ENCODE peak calls at places on chromosome 19, in four cellular contexts. S, B, D and R are unnamed samples.

GRCh38 chr19:17872251-17873001 is 681 bp downstream of the SLC5A5 start:
- DNase-seq in D (no peak), B (no peak), S (no peak), R (no peak)

GRCh38 chr19:12788682-12789097 is 2.6 kb upstream of the JUNB start:
- DNase-seq in B (peak), D (peak), S (peak), R (no peak)

GRCh38 chr19:7415163-7415856 is 66.6 kb downstream of the ARHGEF18 start:
- DNase-seq in D (no peak), S (peak), B (peak), R (no peak)

GRCh38 chr19:7544626-7545025 is 9.1 kb downstream of the PNPLA6 start:
- DNase-seq in B (no peak), D (no peak), S (no peak), R (no peak)

GRCh38 chr19:4594199-4594598 is 34.7 kb upstream of the SEMA6B start:
- DNase-seq in B (no peak), S (no peak), D (no peak), R (no peak)

GRCh38 chr19:14433454-14434156 is 499 bp downstream of the PKN1 start:
- DNase-seq in B (no peak), D (no peak), S (no peak), R (no peak)

GRCh38 chr19:7849631-7850428 is 19.8 kb downstream of the EVI5L start:
- DNase-seq in B (no peak), S (no peak), D (no peak), R (no peak)

GRCh38 chr19:46408611-46409039 is 4.7 kb downstream of the CCDC8 start:
- DNase-seq in D (no peak), B (no peak), S (peak), R (no peak)

GRCh38 chr19:51550848-51551672 is 19.6 kb upstream of the SIGLEC6 start:
- DNase-seq in B (no peak), S (no peak), D (no peak), R (no peak)

GRCh38 chr19:55492362-55492944 is 4.2 kb downstream of the SSC5D start:
- DNase-seq in B (no peak), D (no peak), S (no peak), R (no peak)

GRCh38 chr19:1069009-1069779 is 2.2 kb downstream of the ARHGAP45 start:
- DNase-seq in D (no peak), S (no peak), B (no peak), R (no peak)

GRCh38 chr19:3366761-3367571 is 583 bp downstream of the NFIC start:
- DNase-seq in B (no peak), D (no peak), S (peak), R (no peak)

GRCh38 chr19:50728084-50728737 is 5.0 kb downstream of the CLEC11A start:
- DNase-seq in D (peak), B (no peak), S (peak), R (no peak)

GRCh38 chr19:2171349-2172145 is 7.8 kb downstream of the DOT1L start:
- DNase-seq in B (no peak), D (peak), S (peak), R (no peak)
- TF ChIP-seq CTCF in B (no peak), D (peak), S (peak), R (peak)

GRCh38 chr19:45130236-45130635 is 30.5 kb downstream of the NKPD1 start:
- DNase-seq in S (no peak), D (no peak), B (no peak), R (no peak)

GRCh38 chr19:45133661-45134060 is 27.1 kb downstream of the NKPD1 start:
- DNase-seq in D (no peak), B (no peak), S (no peak), R (no peak)

GRCh38 chr19:45128806-45129205 is 32.0 kb downstream of the NKPD1 start:
- DNase-seq in D (no peak), S (no peak), B (no peak), R (no peak)

GRCh38 chr19:45128109-45128508 is 32.7 kb downstream of the NKPD1 start:
- DNase-seq in B (no peak), S (no peak), D (no peak), R (no peak)

GRCh38 chr19:45130888-45131615 is 29.7 kb downstream of the NKPD1 start:
- DNase-seq in D (no peak), B (peak), S (no peak), R (no peak)
- TF ChIP-seq CTCF in D (no peak), B (peak), S (no peak), R (peak)

GRCh38 chr19:29873024-29873800 is 61.4 kb downstream of the CCNE1 start:
- DNase-seq in S (peak), B (peak), D (peak), R (no peak)

GRCh38 chr19:29873801-29874575 is 62.2 kb downstream of the CCNE1 start:
- DNase-seq in S (no peak), D (no peak), B (no peak), R (no peak)

GRCh38 chr19:29875931-29876330 is 64.1 kb downstream of the CCNE1 start:
- DNase-seq in D (no peak), B (no peak), S (no peak), R (no peak)

GRCh38 chr19:29871143-29871542 is 59.4 kb downstream of the CCNE1 start:
- DNase-seq in B (no peak), S (no peak), D (no peak), R (no peak)

DNA sequence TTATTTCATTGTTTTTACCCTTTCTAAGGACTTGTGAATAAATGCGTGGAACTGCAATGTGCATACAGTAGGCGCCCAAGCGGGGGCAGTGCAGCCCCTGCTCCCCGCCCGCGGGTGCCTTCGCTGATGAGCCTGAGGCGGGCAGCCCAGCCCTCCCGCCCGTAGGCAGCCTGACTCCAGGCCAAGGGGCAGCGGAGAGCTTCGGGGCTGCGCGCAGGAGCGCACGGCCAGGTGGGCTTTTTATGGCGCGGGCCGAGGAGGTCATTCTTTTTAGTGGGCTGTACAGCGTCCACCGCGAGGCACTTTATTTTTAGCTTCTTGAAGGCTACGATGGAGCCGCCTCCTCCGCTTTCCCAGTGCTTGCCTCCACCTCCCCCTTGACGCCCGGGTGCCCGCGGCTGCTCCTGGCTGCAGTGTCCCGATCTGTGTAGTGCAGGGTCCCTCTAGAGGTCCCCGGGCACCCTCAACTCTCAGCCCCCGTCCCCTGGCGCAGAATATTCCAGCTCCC is 60.5 kb downstream of the CCNE1 start:
- DNase-seq in S (peak), D (peak), B (peak), R (no peak)
- TF ChIP-seq CTCF in S (no peak), D (no peak), B (peak), R (peak)

GRCh38 chr19:15675560-15675959 is 2.7 kb downstream of the CYP4F12 start:
- DNase-seq in B (no peak), D (no peak), S (no peak), R (no peak)

GRCh38 chr19:15680923-15681322 is 8.0 kb downstream of the CYP4F12 start:
- DNase-seq in S (no peak), B (no peak), D (no peak), R (no peak)

GRCh38 chr19:15683411-15683810 is 10.5 kb downstream of the CYP4F12 start:
- DNase-seq in D (no peak), B (no peak), S (no peak), R (no peak)

GRCh38 chr19:15680478-15680877 is 7.6 kb downstream of the CYP4F12 start:
- DNase-seq in S (no peak), D (no peak), B (no peak), R (no peak)

GRCh38 chr19:15679089-15679488 is 6.2 kb downstream of the CYP4F12 start:
- DNase-seq in S (no peak), D (no peak), B (no peak), R (no peak)
- TF ChIP-seq CTCF in S (no peak), D (no peak), B (no peak), R (no peak)

DNA sequence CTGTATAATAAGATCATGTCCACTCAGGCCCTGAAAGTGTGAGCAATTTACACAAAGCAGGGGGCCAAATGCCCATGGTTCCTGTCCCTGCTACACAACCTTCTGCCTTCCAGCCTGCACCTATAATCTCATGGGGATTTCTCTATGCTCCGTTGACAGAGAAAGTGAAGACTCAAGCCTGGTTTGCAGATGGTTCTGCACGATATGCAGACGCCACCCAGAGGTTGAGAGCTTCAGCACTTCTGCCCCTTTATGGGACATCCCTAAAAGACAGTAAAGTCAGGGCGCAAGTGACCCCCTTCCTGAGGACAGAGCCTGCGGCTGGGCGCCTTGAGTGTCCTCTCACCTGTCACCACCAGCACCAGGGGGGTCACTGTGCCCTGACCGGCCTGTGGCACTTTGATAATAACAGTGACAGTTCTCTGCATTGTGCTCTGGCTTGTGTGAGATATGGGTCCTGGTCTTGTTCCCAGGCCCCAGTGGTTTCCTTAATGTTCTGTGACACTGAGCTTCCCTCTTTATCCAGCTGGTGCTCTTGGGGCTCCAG is 15.1 kb downstream of the LILRA5 start:
- DNase-seq in B (peak), D (no peak), S (no peak), R (no peak)
- TF ChIP-seq CTCF in B (no peak), D (no peak), S (no peak), R (peak)

DNA sequence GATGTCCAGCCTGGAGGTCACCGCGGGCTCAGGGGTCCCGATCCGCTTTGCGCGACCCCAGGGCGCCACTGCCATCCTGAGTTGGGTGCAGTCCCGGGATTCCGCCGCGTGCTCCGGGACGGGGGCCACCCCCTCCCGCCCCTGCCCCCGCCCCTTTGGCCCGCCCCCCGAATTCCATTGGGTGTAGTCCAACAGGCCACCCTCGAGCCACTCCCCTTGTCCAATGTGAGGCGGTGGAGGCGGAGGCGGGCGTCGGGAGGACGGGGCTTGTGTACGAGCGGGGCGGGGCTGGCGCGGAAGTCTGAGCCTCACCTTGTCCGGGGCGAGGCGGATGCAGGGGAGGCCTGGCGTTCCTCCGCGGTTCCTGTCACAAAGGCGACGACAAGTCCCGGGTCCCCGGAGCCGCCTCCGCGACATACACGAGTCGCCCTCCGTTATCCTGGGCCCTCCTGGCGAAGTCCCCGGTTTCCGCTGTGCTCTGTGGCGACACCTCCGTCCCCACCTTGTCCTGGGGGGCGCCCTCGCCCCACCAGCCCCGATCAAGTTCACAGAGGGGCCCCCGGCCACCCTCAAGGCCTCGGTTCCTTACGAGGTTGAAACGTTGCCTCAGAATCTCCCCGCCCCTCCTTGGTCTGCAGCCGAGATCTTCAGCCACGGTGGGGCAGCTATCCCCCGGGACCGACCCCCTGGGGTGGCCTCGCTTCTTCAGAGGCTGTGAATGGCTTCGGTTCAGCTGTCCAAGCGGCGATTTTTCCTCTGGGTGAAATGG is 1.2 kb downstream of the LDLR start:
- DNase-seq in B (peak), D (peak), S (peak), R (peak)
- TF ChIP-seq CTCF in B (no peak), D (no peak), S (no peak), R (peak)

DNA sequence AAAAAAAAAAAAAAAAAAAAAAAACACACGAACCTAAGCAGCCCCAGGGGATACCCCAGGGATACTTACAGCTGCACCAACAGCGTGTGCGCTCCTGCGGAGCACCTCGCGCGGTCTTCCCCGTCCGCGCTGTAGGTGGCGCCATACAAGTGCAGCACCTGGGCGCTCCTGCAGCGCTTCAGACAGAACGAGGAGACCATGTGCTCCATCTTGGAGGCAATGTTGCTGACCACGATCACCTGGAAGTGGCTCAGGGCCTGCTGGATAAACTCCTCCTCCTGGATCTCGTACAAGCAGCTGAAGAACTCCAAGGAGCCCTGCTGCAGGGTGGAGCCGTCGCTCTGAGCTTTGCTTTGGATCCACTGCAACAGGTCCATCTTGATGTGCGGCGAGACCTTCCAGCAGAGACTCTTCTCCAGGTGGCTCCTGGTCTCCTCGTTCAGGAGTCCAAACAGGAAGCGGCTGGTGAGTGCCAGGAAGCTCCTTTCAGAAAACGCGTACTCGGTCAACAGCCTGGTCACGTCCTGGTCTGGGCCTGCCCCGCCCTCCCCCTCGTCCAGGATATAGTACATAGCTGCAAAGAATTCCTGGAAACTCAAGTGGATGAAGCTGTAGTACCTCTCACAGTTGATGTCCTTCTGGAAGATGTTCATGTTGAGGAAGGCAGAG is 14.5 kb downstream of the NLRP12 start:
- DNase-seq in B (peak), S (no peak), D (no peak), R (no peak)
- TF ChIP-seq CTCF in B (peak), S (no peak), D (peak), R (peak)

DNA sequence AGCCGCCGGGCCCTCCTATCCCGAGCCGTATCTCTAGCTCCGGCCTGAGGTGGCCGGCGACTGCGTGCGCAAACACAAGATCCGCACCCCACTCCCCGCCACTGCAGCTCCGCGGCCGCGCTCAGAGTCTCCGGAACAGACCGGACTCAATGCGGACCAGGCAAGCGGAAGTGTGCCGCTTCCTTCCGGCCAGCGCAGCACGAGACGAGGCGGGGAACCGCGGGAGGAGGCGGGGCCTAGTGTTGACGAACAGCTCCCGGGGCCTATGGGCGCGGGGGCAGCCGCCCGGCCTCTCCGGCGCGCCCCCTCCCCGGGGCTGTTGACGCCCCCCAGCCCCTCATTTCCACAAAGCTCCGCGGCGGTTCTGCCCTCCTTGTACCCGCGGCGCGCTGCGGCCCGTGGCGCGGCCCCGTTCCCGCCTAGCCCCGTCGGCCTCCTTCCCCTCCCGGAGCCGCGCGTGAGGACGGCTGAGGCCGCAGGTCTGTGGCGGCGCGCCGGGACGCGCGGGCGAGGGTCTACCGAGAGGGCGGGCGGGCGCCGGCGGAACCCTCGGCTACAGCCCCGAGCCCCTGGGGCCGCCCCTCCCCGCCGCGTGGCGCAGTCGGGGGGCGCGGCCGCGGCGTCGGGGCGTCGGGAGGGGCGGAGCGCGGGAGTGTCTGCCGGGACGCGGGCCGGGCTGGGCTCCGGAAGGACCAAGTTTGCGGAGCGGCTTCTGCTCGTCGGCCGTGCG is at the start of gene DPY19L3:
- DNase-seq in D (peak), S (peak), B (peak), R (peak)
- TF ChIP-seq CTCF in D (no peak), S (no peak), B (no peak), R (no peak)

DNA sequence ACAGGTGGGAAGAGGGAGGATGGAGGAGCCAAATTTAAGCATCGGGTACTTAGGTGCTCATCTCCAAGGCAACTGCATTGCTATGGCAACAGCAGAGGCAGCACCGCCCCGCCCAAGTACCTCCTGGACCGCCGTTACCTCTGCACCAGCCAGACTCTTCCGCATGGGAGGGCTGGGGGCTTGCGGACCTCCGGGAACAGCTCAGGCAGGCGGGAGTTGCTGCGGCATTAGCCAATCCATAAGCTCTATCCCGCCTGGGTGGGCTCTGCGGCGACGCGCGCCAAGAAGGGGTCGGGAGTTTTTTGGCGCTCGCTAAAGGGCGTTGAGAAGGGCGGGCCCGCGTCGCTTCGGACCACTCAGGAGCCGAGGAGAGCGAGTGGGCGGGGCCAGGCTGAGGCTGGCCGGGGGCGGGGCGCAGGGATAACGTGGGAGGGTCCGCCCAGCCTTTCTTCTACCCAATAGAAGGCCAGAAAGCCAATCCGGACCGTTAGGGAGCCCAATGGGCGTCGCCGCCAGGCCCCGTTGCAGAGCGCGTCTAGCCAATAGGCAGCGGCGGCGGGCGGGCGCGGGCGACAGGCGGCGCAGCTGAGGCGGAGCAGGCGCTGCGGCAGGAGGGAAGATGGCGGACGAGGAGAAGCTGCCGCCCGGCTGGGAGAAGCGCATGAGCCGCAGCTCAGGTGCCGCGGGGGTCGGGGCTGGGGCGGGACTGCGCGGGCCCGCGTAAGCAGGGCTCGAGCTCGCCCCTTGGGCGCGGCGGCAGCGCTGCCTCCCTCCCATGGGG is at the start of gene PIN1:
- DNase-seq in D (peak), S (peak), B (peak), R (peak)
- TF ChIP-seq CTCF in D (no peak), S (peak), B (no peak), R (peak)

DNA sequence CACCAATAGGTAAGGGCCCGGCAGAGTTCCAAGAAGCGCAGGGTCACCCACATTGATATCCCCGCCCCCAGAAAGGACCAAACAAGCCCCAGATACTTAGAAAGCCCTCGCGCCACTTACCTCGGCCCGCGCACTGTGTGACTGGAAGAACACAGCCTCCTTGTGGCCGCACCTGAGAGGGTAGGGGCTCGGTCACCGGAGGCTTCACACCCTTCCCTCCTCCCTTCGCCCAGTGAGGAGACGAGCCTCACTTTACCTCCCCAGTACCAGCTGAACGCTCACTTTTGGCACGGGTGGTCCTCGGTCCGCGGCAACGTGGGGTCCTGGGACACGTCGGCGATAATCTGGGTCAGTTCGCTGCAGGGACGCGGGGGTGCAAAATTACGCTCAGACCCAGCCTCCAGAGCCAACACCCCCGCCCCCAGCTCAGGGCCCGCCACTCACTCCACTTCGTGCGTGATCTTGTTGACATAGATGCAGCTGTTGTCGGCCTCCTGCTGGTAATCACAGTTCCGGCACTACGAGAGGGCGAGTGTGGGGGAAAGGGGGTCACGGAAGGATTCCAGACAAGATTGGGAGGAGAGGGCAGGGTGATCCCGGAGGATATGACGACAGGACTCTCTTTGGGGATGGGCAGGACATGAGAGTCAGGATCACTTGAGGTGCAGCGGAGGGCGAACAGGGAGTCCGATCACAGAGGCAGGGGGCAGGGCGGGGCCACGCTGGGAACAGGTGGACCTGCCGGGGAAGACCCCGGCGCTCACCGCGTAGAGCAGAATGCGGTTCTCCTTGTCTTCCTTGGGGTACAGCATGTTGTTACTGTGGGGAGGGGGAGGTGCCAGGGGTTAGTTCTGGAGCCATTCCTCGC is 546 bp downstream of the POLR2I start:
- DNase-seq in B (peak), S (peak), D (peak), R (peak)
- TF ChIP-seq CTCF in B (no peak), S (peak), D (peak), R (no peak)